ENCODE peak calls at places on chromosomes 4 and X, in eight cellular contexts. R is tibial artery; B is SK-N-SH; H is tibial nerve; Y is OCI-LY7; E is brain microvascular endothelial cell; Z is breast epithelium; J is CD8-positive, alpha-beta T cell. W is an unnamed sample.

GRCh38 chrX:140709421-140709846 is at the start of gene LINC00632:
- DNase-seq in R (no peak), B (peak), H (no peak), Y (no peak), E (no peak), Z (no peak), J (no peak), W (no peak)

GRCh38 chr4:26028793-26029511 is 114.9 kb downstream of the SMIM20 start:
- DNase-seq in R (peak), B (peak), H (peak), Y (no peak), E (no peak), Z (no peak), J (peak), W (peak)

GRCh38 chr4:185112104-185112503 is 31.0 kb upstream of the SLC25A4 start:
- DNase-seq in R (no peak), B (no peak), H (no peak), Y (no peak), E (peak), Z (no peak), J (no peak), W (no peak)

GRCh38 chr4:16573744-16574143 is 324.7 kb downstream of the LDB2 start:
- DNase-seq in R (no peak), B (no peak), H (peak), Y (no peak), E (no peak), Z (peak), J (no peak), W (no peak)

GRCh38 chrX:148573119-148573518 is 72.7 kb downstream of the AFF2 start:
- DNase-seq in R (no peak), B (no peak), H (no peak), Y (peak), E (no peak), Z (no peak), J (no peak), W (no peak)

GRCh38 chr4:37725718-37726117 is 39.5 kb upstream of the RELL1 start:
- DNase-seq in R (no peak), B (no peak), H (no peak), Y (no peak), E (no peak), Z (no peak), J (no peak), W (no peak)

GRCh38 chrX:11016728-11017127 is 94.4 kb upstream of the HCCS start:
- DNase-seq in R (no peak), B (no peak), H (no peak), Y (no peak), E (no peak), Z (no peak), J (no peak), W (no peak)

GRCh38 chr4:105542032-105542431 is 10.4 kb upstream of the ARHGEF38 start:
- DNase-seq in R (no peak), B (no peak), H (no peak), Y (no peak), E (no peak), Z (no peak), J (no peak), W (no peak)

GRCh38 chr4:32226733-32227132 is 1506.6 kb downstream of the PCDH7 start:
- DNase-seq in R (no peak), B (no peak), H (no peak), Y (no peak), E (no peak), Z (no peak), J (no peak), W (no peak)

GRCh38 chr4:42750831-42751230 is 93.9 kb upstream of the ATP8A1 start:
- DNase-seq in R (no peak), B (no peak), H (no peak), Y (no peak), E (no peak), Z (no peak), J (no peak), W (no peak)

GRCh38 chrX:106698693-106699092 is 27.8 kb upstream of the RNF128 start:
- DNase-seq in R (no peak), B (no peak), H (no peak), Y (no peak), E (peak), Z (no peak), J (no peak), W (no peak)

GRCh38 chr4:110163327-110164070 is 34.9 kb downstream of the ELOVL6 start:
- DNase-seq in R (no peak), B (no peak), H (no peak), Y (no peak), E (peak), Z (no peak), J (no peak), W (no peak)

GRCh38 chr4:152415980-152416379 is 119.9 kb downstream of the FBXW7 start:
- DNase-seq in R (no peak), B (no peak), H (no peak), Y (no peak), E (peak), Z (no peak), J (no peak), W (no peak)

GRCh38 chr4:94757192-94758140 is at the start of gene BMPR1B:
- DNase-seq in R (peak), B (peak), H (no peak), Y (no peak), E (peak), Z (no peak), J (no peak), W (no peak)

GRCh38 chr4:25440478-25441030 is 63.5 kb downstream of the ANAPC4 start:
- DNase-seq in R (peak), B (no peak), H (no peak), Y (no peak), E (no peak), Z (no peak), J (no peak), W (no peak)

GRCh38 chrX:20620301-20620700 is 353.6 kb upstream of the RPS6KA3 start:
- DNase-seq in R (no peak), B (no peak), H (no peak), Y (no peak), E (peak), Z (no peak), J (no peak), W (no peak)

GRCh38 chrX:72340046-72340445 is 34.3 kb upstream of the CITED1 start:
- DNase-seq in R (no peak), B (no peak), H (no peak), Y (no peak), E (no peak), Z (no peak), J (no peak), W (no peak)

GRCh38 chrX:38943120-38943519 is 141.9 kb downstream of the MID1IP1 start:
- DNase-seq in R (no peak), B (no peak), H (no peak), Y (no peak), E (no peak), Z (no peak), J (no peak), W (no peak)

GRCh38 chrX:30883141-30883540 is 5.9 kb downstream of the TAB3 start:
- DNase-seq in R (no peak), B (no peak), H (no peak), Y (no peak), E (no peak), Z (no peak), J (no peak), W (no peak)

DNA sequence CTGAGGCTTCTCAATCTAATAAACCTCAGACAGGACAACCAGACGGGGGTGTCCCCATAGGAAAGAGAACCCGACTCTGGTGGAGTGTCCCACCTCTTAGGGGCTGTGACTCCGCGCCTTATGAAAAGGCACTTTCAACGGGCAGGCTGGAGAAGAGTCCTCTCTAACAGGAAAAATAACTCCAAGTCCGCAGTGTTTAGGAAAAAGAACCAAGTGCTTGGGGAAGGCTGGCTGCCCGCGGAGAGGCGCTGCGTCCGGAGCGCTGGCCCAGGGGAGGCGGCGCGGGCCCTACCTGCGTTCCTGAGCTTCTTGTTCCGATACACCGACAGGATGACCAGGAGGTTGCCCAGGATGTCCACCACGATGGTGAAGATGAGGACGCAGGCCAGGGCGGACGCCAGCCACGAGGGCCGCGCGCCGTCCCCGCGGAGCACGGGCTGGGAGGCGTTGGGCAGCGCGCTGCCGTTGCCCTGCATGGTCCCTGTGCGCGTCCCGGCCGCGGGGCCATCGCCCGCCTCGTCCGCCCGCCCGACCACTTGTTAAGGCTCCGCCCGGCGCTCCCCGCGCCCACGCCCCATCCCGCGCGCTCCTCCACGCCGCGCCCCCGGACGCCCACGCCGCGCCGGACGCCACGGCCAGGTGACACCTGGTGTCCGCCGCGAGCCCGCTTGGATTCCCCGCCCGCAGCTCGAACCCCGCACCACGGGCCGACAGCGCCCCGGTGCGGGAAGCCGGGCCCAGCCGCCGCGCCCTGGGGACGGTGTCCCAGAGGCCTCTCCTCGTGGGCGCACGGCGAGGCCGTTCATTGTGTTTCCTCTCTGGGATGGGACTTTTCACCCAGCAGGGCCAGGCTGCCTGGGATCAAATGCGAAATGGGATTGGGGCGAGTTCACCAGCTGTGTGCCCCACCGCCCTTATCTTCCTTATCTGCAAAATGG is at the start of gene MTNR1A:
- DNase-seq in R (no peak), B (peak), H (no peak), Y (no peak), E (no peak), Z (no peak), J (no peak), W (no peak)
- TF ChIP-seq CTCF in R (no peak), B (no peak), H (no peak), Y (no peak), E (no peak), Z (no peak), J (no peak), W (no peak)

GRCh38 chr4:101020956-101021355 is 326.4 kb downstream of the PPP3CA start:
- DNase-seq in R (no peak), B (no peak), H (no peak), Y (no peak), E (peak), Z (no peak), J (no peak), W (no peak)

GRCh38 chr4:101019313-101019712 is 328.0 kb downstream of the PPP3CA start:
- DNase-seq in R (no peak), B (no peak), H (no peak), Y (no peak), E (no peak), Z (no peak), J (no peak), W (no peak)

GRCh38 chr4:101025755-101026154 is 321.6 kb downstream of the PPP3CA start:
- DNase-seq in R (no peak), B (no peak), H (no peak), Y (peak), E (no peak), Z (no peak), J (no peak), W (no peak)

GRCh38 chr4:101019941-101020401 is 327.4 kb downstream of the PPP3CA start:
- DNase-seq in R (no peak), B (no peak), H (no peak), Y (no peak), E (no peak), Z (no peak), J (no peak), W (no peak)

DNA sequence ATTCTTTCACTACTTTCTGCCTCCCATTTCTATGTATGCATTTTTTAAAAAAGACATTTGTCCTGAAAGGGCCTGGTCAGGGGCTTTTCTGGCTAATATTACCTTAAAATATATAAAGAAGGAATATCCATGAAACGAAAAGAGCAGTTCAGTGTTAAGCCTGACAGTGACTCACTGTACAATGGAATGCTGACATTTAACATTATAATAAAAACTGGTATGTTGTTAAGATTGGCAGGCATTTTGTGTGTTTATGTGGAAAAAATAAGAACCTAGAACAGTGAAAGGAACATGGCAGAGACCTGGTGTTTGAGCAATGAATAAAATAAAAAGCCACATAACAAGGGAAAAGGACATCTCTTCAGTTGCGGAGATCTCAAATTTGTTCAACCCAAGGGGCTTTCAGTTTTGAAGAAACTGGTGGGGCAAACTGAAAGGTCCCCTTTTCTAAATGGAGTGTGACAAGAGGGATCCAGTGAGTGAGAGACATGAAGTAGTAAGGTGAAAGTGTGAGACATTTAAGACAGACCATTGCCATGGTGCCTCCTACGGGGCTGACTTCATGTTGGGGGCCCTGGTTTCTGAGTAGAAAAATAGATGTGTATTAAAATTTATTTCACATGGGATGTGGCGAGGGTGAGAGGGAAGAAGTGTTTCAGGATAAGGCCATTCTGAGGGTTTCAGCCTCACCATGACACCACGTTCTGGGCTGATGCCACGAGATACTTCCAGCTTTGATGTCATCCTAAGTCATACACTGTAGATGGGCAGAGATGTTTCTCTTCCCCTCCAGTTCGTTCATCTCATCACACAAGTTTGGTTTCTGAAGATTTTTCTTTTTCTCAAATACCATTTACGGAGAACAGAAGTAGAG is 324.9 kb downstream of the PPP3CA start:
- DNase-seq in R (no peak), B (no peak), H (no peak), Y (no peak), E (no peak), Z (no peak), J (no peak), W (no peak)
- H3K27ac ChIP-seq in R (peak), B (no peak), H (no peak), Y (no peak), E (peak), Z (no peak), J (no peak), W (no peak)

DNA sequence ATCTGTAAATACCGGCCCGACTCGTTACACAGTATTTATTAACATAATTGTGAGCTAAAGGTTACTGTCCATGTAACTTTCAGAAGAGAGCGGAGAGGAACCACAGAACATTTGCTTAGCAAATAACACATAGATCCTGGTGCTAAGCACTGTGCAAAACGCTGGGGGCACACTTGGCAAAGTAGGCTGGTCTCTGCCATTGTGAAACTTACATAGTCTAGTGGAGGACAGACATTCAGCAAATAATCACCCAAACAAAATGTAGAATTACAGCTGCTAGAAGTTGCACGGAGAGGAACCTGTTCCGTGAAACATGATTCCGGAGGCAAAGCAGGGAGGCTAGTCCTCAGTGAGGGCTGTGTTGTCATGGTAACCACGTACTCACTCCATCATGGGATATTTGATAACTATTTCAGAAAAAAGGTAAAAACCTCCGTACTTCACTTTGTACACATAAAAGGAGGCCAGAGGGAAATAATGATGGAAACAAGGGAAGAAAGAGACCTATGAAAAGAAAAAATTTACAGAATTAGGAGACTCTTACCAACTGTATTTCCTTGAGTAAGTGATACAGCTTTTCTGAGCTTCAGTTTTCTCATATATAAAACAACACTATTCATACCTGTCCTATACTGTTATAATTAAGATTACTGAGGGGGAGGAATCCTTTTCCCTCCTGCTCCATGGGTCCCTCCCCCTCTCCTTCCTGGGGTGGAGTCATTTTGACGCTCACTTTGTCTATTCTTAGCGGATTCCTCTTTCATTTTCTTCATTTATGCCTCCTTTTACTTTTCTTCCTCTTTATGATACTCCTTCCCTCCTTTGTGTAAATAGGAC is 760 bp upstream of the RASGEF1B start:
- DNase-seq in R (peak), B (peak), H (no peak), Y (peak), E (peak), Z (peak), J (peak), W (peak)
- TF ChIP-seq CTCF in R (no peak), B (peak), H (peak), Y (peak), E (peak), Z (peak), J (peak), W (peak)

GRCh38 chr4:7002336-7002735 is 40.8 kb upstream of the TADA2B start:
- DNase-seq in R (no peak), B (no peak), H (no peak), Y (no peak), E (no peak), Z (no peak), J (no peak), W (no peak)

GRCh38 chr4:7000421-7001176 is 42.6 kb upstream of the TADA2B start:
- DNase-seq in R (no peak), B (no peak), H (no peak), Y (no peak), E (no peak), Z (no peak), J (no peak), W (no peak)

GRCh38 chr4:6996481-6996880 is 46.7 kb upstream of the TADA2B start:
- DNase-seq in R (no peak), B (no peak), H (no peak), Y (no peak), E (no peak), Z (no peak), J (no peak), W (no peak)

GRCh38 chr4:7001271-7001670 is 41.9 kb upstream of the TADA2B start:
- DNase-seq in R (no peak), B (no peak), H (no peak), Y (no peak), E (no peak), Z (no peak), J (no peak), W (no peak)

GRCh38 chr4:6999172-7000086 is 43.7 kb upstream of the TADA2B start:
- DNase-seq in R (no peak), B (no peak), H (no peak), Y (no peak), E (no peak), Z (no peak), J (no peak), W (no peak)
- H3K27ac ChIP-seq in R (no peak), B (no peak), H (no peak), Y (no peak), E (no peak), Z (no peak), J (no peak), W (no peak)

W was measured in lower lobe of right lung.